ENCODE peak calls at places on chromosomes 1 and 21, in nine cellular contexts. Y is brain microvascular endothelial cell, T is nephron progenitor cell, F is heart right ventricle, P is suprapubic skin, L is omental fat pad, K is GM20000, Q is colonic mucosa, I is Calu3. Z is an unnamed sample.

GRCh38 chr21:38853421-38853919 is 47.7 kb downstream of the ETS2 start:
- DNase-seq in Y (peak; percentile 95), T (no peak), F (peak; percentile 27), P (no peak), L (no peak), K (no peak), Q (peak; percentile 15), I (peak; percentile 83), Z (peak; percentile 55)

GRCh38 chr1:201999625-202000238 is 10.7 kb upstream of the ELF3 start:
- DNase-seq in Y (no peak), T (peak; percentile 36), F (no peak), P (no peak), L (no peak), K (peak; percentile 66), Q (no peak), I (peak; percentile 65), Z (no peak)

GRCh38 chr1:200029035-200029623 is 1.6 kb downstream of the NR5A2 start:
- DNase-seq in Y (no peak), T (peak; percentile 74), F (peak; percentile 38), P (no peak), L (no peak), K (peak; percentile 27), Q (peak; percentile 65), I (peak; percentile 82), Z (peak; percentile 72)

GRCh38 chr1:145806844-145807243 is 17.1 kb downstream of the RNF115 start:
- DNase-seq in Y (no peak), T (no peak), F (no peak), P (no peak), L (no peak), K (no peak), Q (no peak), I (no peak), Z (no peak)

GRCh38 chr1:27773732-27774445 is 870 bp downstream of the STX12 start:
- DNase-seq in Y (peak; percentile 6), T (no peak), F (no peak), P (no peak), L (no peak), K (peak; percentile 32), Q (no peak), I (no peak), Z (no peak)

GRCh38 chr21:15520811-15521643 is 208.8 kb upstream of the USP25 start:
- DNase-seq in Y (no peak), T (no peak), F (no peak), P (no peak), L (no peak), K (no peak), Q (no peak), I (no peak), Z (no peak)

GRCh38 chr1:243490748-243491686 is 235.2 kb downstream of the SDCCAG8 start:
- DNase-seq in Y (no peak), T (no peak), F (no peak), P (no peak), L (no peak), K (no peak), Q (no peak), I (no peak), Z (no peak)

GRCh38 chr1:168482106-168482505 is 61.7 kb downstream of the XCL2 start:
- DNase-seq in Y (no peak), T (peak; percentile 11), F (no peak), P (no peak), L (no peak), K (no peak), Q (no peak), I (no peak), Z (no peak)

GRCh38 chr1:4801192-4801924 is 146.9 kb downstream of the AJAP1 start:
- DNase-seq in Y (no peak), T (no peak), F (peak; percentile 77), P (no peak), L (no peak), K (no peak), Q (peak; percentile 60), I (no peak), Z (no peak)

GRCh38 chr1:32239790-32240139 is 7.3 kb upstream of the FAM167B start:
- DNase-seq in Y (no peak), T (peak; percentile 64), F (peak; percentile 18), P (no peak), L (no peak), K (no peak), Q (peak; percentile 26), I (no peak), Z (no peak)

GRCh38 chr21:43211085-43212071 is 42.6 kb downstream of the CRYAA start:
- DNase-seq in Y (no peak), T (peak; percentile 45), F (peak; percentile 55), P (peak; percentile 77), L (no peak), K (no peak), Q (peak; percentile 80), I (peak; percentile 24), Z (peak; percentile 66)

GRCh38 chr1:208089151-208089550 is 155.0 kb downstream of the PLXNA2 start:
- DNase-seq in Y (no peak), T (no peak), F (no peak), P (no peak), L (no peak), K (no peak), Q (no peak), I (no peak), Z (no peak)

GRCh38 chr21:37595944-37596343 is 229.4 kb downstream of the DYRK1A start:
- DNase-seq in Y (no peak), T (no peak), F (no peak), P (no peak), L (no peak), K (no peak), Q (no peak), I (no peak), Z (no peak)

GRCh38 chr1:178938959-178939317 is 68.1 kb upstream of the ANGPTL1 start:
- DNase-seq in Y (no peak), T (peak; percentile 35), F (peak; percentile 79), P (no peak), L (no peak), K (no peak), Q (no peak), I (no peak), Z (no peak)

GRCh38 chr1:166089804-166090203 is 77.0 kb downstream of the FAM78B start:
- DNase-seq in Y (no peak), T (no peak), F (no peak), P (no peak), L (no peak), K (peak; percentile 42), Q (no peak), I (no peak), Z (no peak)

GRCh38 chr1:238582816-238583215 is 692.1 kb upstream of the ZP4 start:
- DNase-seq in Y (no peak), T (no peak), F (no peak), P (no peak), L (no peak), K (no peak), Q (no peak), I (no peak), Z (no peak)

GRCh38 chr1:79364896-79365295 is 358.4 kb upstream of the ADGRL4 start:
- DNase-seq in Y (no peak), T (no peak), F (no peak), P (no peak), L (no peak), K (no peak), Q (no peak), I (no peak), Z (no peak)

GRCh38 chr1:116881879-116882520 is 27.7 kb upstream of the PTGFRN start:
- DNase-seq in Y (peak; percentile 38), T (peak; percentile 8), F (no peak), P (no peak), L (peak; percentile 56), K (peak; percentile 49), Q (peak; percentile 38), I (peak; percentile 31), Z (no peak)
- TF ChIP-seq CTCF in Y (peak; percentile 62), T (no peak), F (peak; percentile 31), P (peak; percentile 36), L (no peak), K (peak; percentile 36), Q (no peak), I (no peak), Z (peak; percentile 28)

GRCh38 chr1:41936107-41936506 is 17.4 kb upstream of the HIVEP3 start:
- DNase-seq in Y (peak; percentile 52), T (no peak), F (no peak), P (no peak), L (no peak), K (no peak), Q (no peak), I (peak; percentile 63), Z (no peak)
- TF ChIP-seq CTCF in Y (peak; percentile 10), T (no peak), F (no peak), P (no peak), L (no peak), K (no peak), Q (no peak), I (no peak), Z (no peak)

DNA sequence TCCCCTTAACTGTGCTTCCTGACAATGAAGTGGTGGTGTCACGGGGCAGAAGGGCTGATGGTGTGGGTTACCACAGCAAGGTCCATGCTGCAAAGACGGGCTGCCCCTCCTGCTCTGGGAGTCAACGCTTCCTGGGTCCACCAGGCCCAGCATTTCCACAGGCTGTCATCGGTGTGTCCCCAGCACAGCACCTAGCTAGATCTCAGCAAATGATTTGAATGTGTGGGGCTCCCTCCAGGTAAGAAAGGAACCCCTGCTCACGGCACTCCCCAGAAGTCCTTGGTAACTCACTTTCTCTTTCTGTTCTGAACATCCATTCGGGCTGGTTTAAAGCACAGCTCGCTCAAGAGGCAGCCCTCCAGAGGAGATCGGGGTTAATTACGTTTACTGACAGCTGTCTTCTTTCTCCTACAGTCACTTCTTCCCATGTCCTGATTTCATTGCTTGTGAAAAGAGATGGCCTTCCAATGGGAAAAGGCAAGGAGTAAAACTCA is 27.3 kb downstream of the HIVEP3 start:
- DNase-seq in Y (no peak), T (no peak), F (no peak), P (no peak), L (no peak), K (peak; percentile 76), Q (peak; percentile 36), I (peak; percentile 46), Z (no peak)
- TF ChIP-seq CTCF in Y (peak; percentile 29), T (no peak), F (no peak), P (no peak), L (no peak), K (no peak), Q (no peak), I (peak; percentile 12), Z (no peak)

GRCh38 chr1:40699787-40700186 is 8.3 kb downstream of the NFYC start:
- DNase-seq in Y (no peak), T (no peak), F (no peak), P (no peak), L (no peak), K (peak; percentile 51), Q (no peak), I (no peak), Z (no peak)

GRCh38 chr1:40704817-40705733 is 13.6 kb downstream of the NFYC start:
- DNase-seq in Y (no peak), T (no peak), F (no peak), P (no peak), L (no peak), K (no peak), Q (no peak), I (no peak), Z (no peak)

GRCh38 chr1:40701684-40702083 is 10.2 kb downstream of the NFYC start:
- DNase-seq in Y (no peak), T (no peak), F (no peak), P (no peak), L (no peak), K (no peak), Q (no peak), I (no peak), Z (no peak)

GRCh38 chr1:40706626-40707025 is 15.1 kb downstream of the NFYC start:
- DNase-seq in Y (no peak), T (no peak), F (no peak), P (no peak), L (no peak), K (no peak), Q (no peak), I (no peak), Z (no peak)

GRCh38 chr1:40703316-40703715 is 11.8 kb downstream of the NFYC start:
- DNase-seq in Y (peak; percentile 67), T (no peak), F (no peak), P (no peak), L (no peak), K (no peak), Q (no peak), I (no peak), Z (no peak)
- TF ChIP-seq CTCF in Y (peak; percentile 13), T (no peak), F (no peak), P (no peak), L (no peak), K (no peak), Q (no peak), I (no peak), Z (no peak)